ENCODE peak calls at places on chromosomes 6 and 20, in four cellular contexts. K is iPS-NIHi11, Q is fibroblast of the aortic adventitia, D is amniotic stem cell. Z is an unnamed sample.

GRCh38 chr6:91083226-91083625 is 496.4 kb upstream of the MAP3K7 start:
- DNase-seq in K (no peak), D (no peak), Q (no peak), Z (no peak)

GRCh38 chr6:114747995-114748625 is 405.3 kb upstream of the HS3ST5 start:
- DNase-seq in D (peak), Q (peak), K (peak), Z (peak)

GRCh38 chr20:53621482-53622246 is 28.0 kb upstream of the ZNF217 start:
- DNase-seq in Q (peak), D (no peak), K (no peak), Z (peak)

GRCh38 chr20:62433655-62434054 is 6.3 kb upstream of the RBBP8NL start:
- DNase-seq in D (no peak), K (no peak), Q (peak), Z (no peak)

GRCh38 chr6:15602144-15602543 is 60.7 kb downstream of the DTNBP1 start:
- DNase-seq in D (no peak), Q (no peak), K (no peak), Z (no peak)

GRCh38 chr6:137925299-137925698 is 58.2 kb downstream of the TNFAIP3 start:
- DNase-seq in K (no peak), D (no peak), Q (no peak), Z (no peak)

GRCh38 chr20:9909167-9909566 is 70.3 kb upstream of the PAK5 start:
- DNase-seq in K (no peak), D (no peak), Q (no peak), Z (no peak)

GRCh38 chr20:61590236-61590635 is 338.2 kb downstream of the CDH4 start:
- DNase-seq in K (no peak), Q (no peak), D (no peak), Z (no peak)

GRCh38 chr6:138689849-138690248 is 83.7 kb upstream of the CCDC28A start:
- DNase-seq in D (no peak), Q (no peak), K (no peak), Z (no peak)

GRCh38 chr6:85479221-85479620 is 29.3 kb downstream of the NT5E start:
- DNase-seq in K (no peak), D (no peak), Q (no peak), Z (no peak)

GRCh38 chr20:4171538-4172116 is 156.3 kb upstream of the RNF24 start:
- DNase-seq in K (no peak), Q (peak), D (no peak), Z (peak)

GRCh38 chr6:134666174-134666573 is 283.7 kb downstream of the ALDH8A1 start:
- DNase-seq in Q (no peak), K (no peak), D (no peak), Z (no peak)

GRCh38 chr20:32558526-32558925 is 26.6 kb downstream of the NOL4L start:
- DNase-seq in D (no peak), K (no peak), Q (no peak), Z (no peak)

GRCh38 chr20:53642196-53643030 is 48.8 kb upstream of the ZNF217 start:
- DNase-seq in Q (peak), D (no peak), K (peak), Z (no peak)

GRCh38 chr6:31525553-31525931 is 3.2 kb upstream of the MCCD1 start:
- DNase-seq in Q (no peak), K (no peak), D (no peak), Z (no peak)

GRCh38 chr6:18410412-18410811 is 23.3 kb downstream of the RNF144B start:
- DNase-seq in K (no peak), D (no peak), Q (no peak), Z (no peak)

GRCh38 chr6:166286831-166287271 is 21.3 kb downstream of the PRR18 start:
- DNase-seq in K (no peak), Q (no peak), D (no peak), Z (no peak)

GRCh38 chr6:13538084-13538483 is 36.3 kb upstream of the SIRT5 start:
- DNase-seq in K (peak), D (peak), Q (peak), Z (peak)

GRCh38 chr6:25613415-25613814 is 38.6 kb upstream of the SCGN start:
- DNase-seq in D (no peak), Q (no peak), K (no peak), Z (no peak)

GRCh38 chr6:44048277-44048676 is 79.0 kb downstream of the MRPL14 start:
- DNase-seq in D (no peak), K (no peak), Q (no peak), Z (no peak)

GRCh38 chr20:23087587-23088275 is 1.6 kb upstream of the CD93 start:
- DNase-seq in K (no peak), D (no peak), Q (no peak), Z (no peak)

GRCh38 chr6:51203504-51203903 is 384.8 kb downstream of the TFAP2B start:
- DNase-seq in D (no peak), K (no peak), Q (no peak), Z (no peak)

GRCh38 chr6:10595731-10596664 is 74.8 kb downstream of the GCNT2 start:
- DNase-seq in D (no peak), Q (no peak), K (no peak), Z (no peak)

GRCh38 chr6:78835817-78836216 is 31.5 kb upstream of the IRAK1BP1 start:
- DNase-seq in Q (peak), D (no peak), K (no peak), Z (no peak)

GRCh38 chr20:12068146-12068545 is 150.5 kb downstream of the BTBD3 start:
- DNase-seq in Q (peak), D (no peak), K (peak), Z (no peak)

GRCh38 chr6:151440930-151441329 is 11.0 kb downstream of the RMND1 start:
- DNase-seq in Q (peak), K (no peak), D (no peak), Z (no peak)